ENCODE peak calls at places on chromosomes 2 and 18, in four cellular contexts. J is IMR-90, H is GM12878, Q is K562. B is an unnamed sample.

GRCh38 chr18:59621027-59621426 is 76.2 kb downstream of the CCBE1 start:
- DNase-seq in J (peak), H (no peak), Q (no peak), B (no peak)

GRCh38 chr2:237058423-237058822 is 27.3 kb upstream of the COPS8 start:
- DNase-seq in J (no peak), H (no peak), Q (no peak), B (no peak)

GRCh38 chr2:130375291-130376266 is 19.7 kb downstream of the PTPN18 start:
- DNase-seq in J (no peak), H (no peak), Q (no peak), B (no peak)

GRCh38 chr18:57027190-57027708 is 119.6 kb upstream of the BOD1L2 start:
- DNase-seq in J (no peak), H (no peak), Q (no peak), B (no peak)

GRCh38 chr2:45168731-45169338 is 159.6 kb upstream of the SIX2 start:
- DNase-seq in J (no peak), H (no peak), Q (no peak), B (peak)

GRCh38 chr2:113894156-113894743 is 4.4 kb downstream of the ACTR3 start:
- DNase-seq in J (peak), H (no peak), Q (no peak), B (peak)

GRCh38 chr2:44121899-44122298 is 46.8 kb upstream of the PPM1B start:
- DNase-seq in J (no peak), H (no peak), Q (no peak), B (no peak)

GRCh38 chr2:45433363-45433762 is 177.7 kb downstream of the SRBD1 start:
- DNase-seq in J (no peak), H (no peak), Q (no peak), B (no peak)

GRCh38 chr2:229728360-229728759 is 14.0 kb upstream of the DNER start:
- DNase-seq in J (peak), H (no peak), Q (no peak), B (no peak)

GRCh38 chr2:37809931-37810570 is 115.0 kb upstream of the RMDN2 start:
- DNase-seq in J (peak), H (no peak), Q (no peak), B (peak)

GRCh38 chr2:19648583-19648982 is 253.2 kb downstream of the TTC32 start:
- DNase-seq in J (peak), H (no peak), Q (no peak), B (no peak)

GRCh38 chr18:6624729-6625308 is 104.7 kb upstream of the ARHGAP28 start:
- DNase-seq in J (peak), H (no peak), Q (no peak), B (peak)

GRCh38 chr2:240688563-240688919 is 3.1 kb upstream of the AQP12A start:
- DNase-seq in J (no peak), H (no peak), Q (no peak), B (no peak)

GRCh38 chr2:212903413-212903812 is 248.0 kb downstream of the IKZF2 start:
- DNase-seq in J (no peak), H (no peak), Q (no peak), B (no peak)

GRCh38 chr2:207182916-207183315 is 17.2 kb upstream of the KLF7 start:
- DNase-seq in J (peak), H (no peak), Q (no peak), B (no peak)

GRCh38 chr2:70986499-70987189 is 8.0 kb downstream of the TEX261 start:
- DNase-seq in J (no peak), H (no peak), Q (no peak), B (no peak)

GRCh38 chr2:157056200-157056676 is 201.3 kb upstream of the GALNT5 start:
- DNase-seq in J (peak), H (no peak), Q (no peak), B (peak)

GRCh38 chr2:39411186-39411944 is 25.7 kb downstream of the MAP4K3 start:
- DNase-seq in J (peak), H (no peak), Q (no peak), B (peak)

GRCh38 chr2:112121682-112122254 is 16.4 kb upstream of the FBLN7 start:
- DNase-seq in J (peak), H (no peak), Q (no peak), B (peak)

GRCh38 chr18:57833441-57834101 is 30.5 kb upstream of the ATP8B1 start:
- DNase-seq in J (peak), H (peak), Q (peak), B (peak)

GRCh38 chr2:195407782-195408181 is 249.2 kb upstream of the SLC39A10 start:
- DNase-seq in J (peak), H (no peak), Q (no peak), B (no peak)

GRCh38 chr2:216838146-216838545 is 21.7 kb downstream of the TNP1 start:
- DNase-seq in J (peak), H (no peak), Q (no peak), B (no peak)

GRCh38 chr2:47551800-47552525 is 149.0 kb downstream of the MSH2 start:
- DNase-seq in J (no peak), H (no peak), Q (no peak), B (no peak)

GRCh38 chr18:62407660-62408059 is 82.5 kb downstream of the TNFRSF11A start:
- DNase-seq in J (no peak), H (no peak), Q (no peak), B (no peak)

GRCh38 chr18:21406111-21406510 is 164.1 kb downstream of the GREB1L start:
- DNase-seq in J (no peak), H (no peak), Q (no peak), B (no peak)

GRCh38 chr2:1594281-1595171 is 149.8 kb downstream of the PXDN start:
- DNase-seq in J (no peak), H (no peak), Q (no peak), B (no peak)

GRCh38 chr18:2846241-2846637 is 567 bp upstream of the EMILIN2 start:
- DNase-seq in J (peak), H (no peak), Q (no peak), B (peak)
- H3K9ac ChIP-seq in J (no peak), H (no peak), Q (peak), B (no peak)

DNA sequence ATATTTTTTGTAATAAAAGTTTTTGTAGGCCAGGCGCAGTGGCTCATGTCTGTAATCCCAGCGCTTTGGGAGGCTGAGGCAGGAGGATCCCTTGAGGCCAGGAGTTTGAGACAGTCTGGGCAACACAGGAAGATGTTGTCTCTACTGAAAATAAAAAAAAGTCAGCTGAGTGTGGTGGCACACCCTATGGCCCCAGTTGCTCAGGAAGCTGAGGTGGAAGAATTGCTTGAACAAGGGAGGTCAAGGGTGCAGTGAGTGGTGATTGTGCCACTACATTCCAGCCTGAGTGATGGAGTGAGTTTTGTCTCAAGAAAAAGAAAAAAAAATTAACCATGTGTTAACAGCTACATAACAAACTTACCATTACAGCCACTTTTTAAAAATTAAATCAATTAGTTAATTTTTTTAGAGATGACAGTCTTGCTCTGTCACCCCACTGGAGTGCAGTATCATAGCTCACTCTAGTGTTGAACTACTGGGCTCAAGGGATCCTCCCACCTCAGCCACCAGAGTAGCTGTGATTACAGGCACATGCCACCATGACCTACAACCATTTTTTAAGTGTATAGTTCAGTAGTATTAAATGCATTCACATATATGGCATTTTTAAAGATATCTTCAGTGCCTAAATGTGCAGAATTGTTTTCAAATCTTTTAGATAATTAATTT is 67.2 kb upstream of the ACYP2 start:
- DNase-seq in J (no peak), H (no peak), Q (no peak), B (no peak)
- TF ChIP-seq FOS in J (no peak), H (no peak), Q (no peak), B (no peak)

GRCh38 chr18:8354304-8354703 is 254.9 kb upstream of the RAB12 start:
- DNase-seq in J (no peak), H (no peak), Q (no peak), B (peak)

GRCh38 chr18:8349608-8350323 is 259.5 kb upstream of the RAB12 start:
- DNase-seq in J (no peak), H (no peak), Q (no peak), B (no peak)

GRCh38 chr18:8351173-8351572 is 258.1 kb upstream of the RAB12 start:
- DNase-seq in J (peak), H (no peak), Q (no peak), B (no peak)

GRCh38 chr18:8348051-8348450 is 261.2 kb upstream of the RAB12 start:
- DNase-seq in J (no peak), H (no peak), Q (no peak), B (no peak)

GRCh38 chr18:8350628-8351027 is 258.6 kb upstream of the RAB12 start:
- DNase-seq in J (no peak), H (no peak), Q (no peak), B (no peak)
- H3K9ac ChIP-seq in J (no peak), H (no peak), Q (no peak), B (no peak)

GRCh38 chr2:175579646-175580045 is 398.1 kb upstream of the ATP5MC3 start:
- DNase-seq in J (no peak), H (no peak), Q (no peak), B (no peak)
- TF ChIP-seq FOS in J (no peak), H (no peak), Q (no peak), B (no peak)

DNA sequence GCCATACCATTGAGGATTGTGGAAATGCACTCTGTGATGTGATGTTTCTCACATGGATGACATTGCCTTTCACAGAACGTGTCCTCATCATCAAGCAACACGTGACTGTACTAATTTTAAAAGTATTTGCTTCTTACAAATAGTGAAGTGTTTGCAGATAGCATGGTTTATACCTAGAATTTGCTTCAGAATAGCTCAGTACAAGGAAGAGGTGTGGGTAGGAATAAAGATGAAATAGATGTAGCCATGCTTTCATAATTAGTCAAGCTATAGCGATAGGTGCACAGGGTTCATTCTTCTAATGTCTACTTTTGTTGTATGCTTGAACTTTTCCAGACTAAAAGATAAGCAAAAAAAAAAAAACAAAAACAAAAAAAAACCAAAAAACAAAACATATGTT is 27.5 kb downstream of the MAP4K4 start:
- DNase-seq in J (no peak), H (no peak), Q (no peak), B (no peak)
- H3K9ac ChIP-seq in J (no peak), H (no peak), Q (no peak), B (no peak)

DNA sequence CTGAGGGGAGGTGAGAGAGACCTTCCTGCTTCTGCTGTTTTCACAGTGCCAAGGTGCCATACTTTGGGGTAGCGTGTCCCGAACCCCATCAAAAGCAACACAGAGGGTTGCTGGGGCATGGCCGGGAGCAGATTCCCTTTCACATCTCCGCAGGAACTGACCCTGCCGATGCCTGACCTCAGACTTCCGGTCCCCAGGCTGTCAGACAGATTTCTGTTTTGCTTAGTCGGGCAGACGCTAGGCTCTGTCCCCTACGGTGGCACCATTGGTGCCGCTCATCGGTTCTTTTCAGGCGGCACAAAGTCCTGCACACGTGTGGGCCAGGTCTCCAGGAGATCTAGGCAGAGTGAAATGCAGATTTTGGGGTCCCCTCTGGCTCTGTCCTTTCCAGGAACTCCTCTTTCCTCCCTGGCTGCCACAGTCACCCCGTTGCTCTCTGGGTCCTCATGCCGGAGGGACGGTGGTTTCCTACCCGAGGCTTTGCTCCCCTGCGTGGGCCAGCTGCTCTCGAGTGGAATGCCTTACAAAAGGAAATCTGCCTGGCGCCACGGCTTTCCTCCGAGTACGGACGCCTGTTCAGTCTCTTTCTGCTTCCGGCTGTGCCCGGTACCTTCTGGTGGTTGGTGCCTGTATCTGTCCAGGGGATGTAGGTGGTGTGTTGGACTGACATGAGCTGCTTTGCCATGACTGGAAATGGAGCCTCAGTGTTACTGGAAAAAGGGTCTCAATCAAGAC is 39.3 kb downstream of the RTP5 start:
- DNase-seq in J (no peak), H (no peak), Q (no peak), B (no peak)
- TF ChIP-seq FOS in J (no peak), H (no peak), Q (no peak), B (no peak)

GRCh38 chr2:219252900-219253752 is at the start of gene TUBA4B:
- DNase-seq in J (peak), H (no peak), Q (peak), B (peak)

GRCh38 chr2:219251656-219252055 is 1.4 kb upstream of the TUBA4B start:
- DNase-seq in J (no peak), H (no peak), Q (no peak), B (no peak)

GRCh38 chr2:219250044-219250781 is 2.8 kb upstream of the TUBA4B start:
- DNase-seq in J (peak), H (no peak), Q (no peak), B (no peak)

GRCh38 chr2:219252570-219252899 is 508 bp upstream of the TUBA4B start:
- DNase-seq in J (no peak), H (no peak), Q (peak), B (no peak)

GRCh38 chr2:219252084-219252483 is 959 bp upstream of the TUBA4B start:
- DNase-seq in J (no peak), H (no peak), Q (no peak), B (no peak)
- H3K9ac ChIP-seq in J (no peak), H (peak), Q (peak), B (no peak)